ENCODE peak calls at places on chromosomes 7 and 10, in nine cellular contexts. M is occipital lobe; T is DMS 273 treated with DMSO at 0.1 percent for 48 hours; U is activated CD8-positive, alpha-beta T cell treated with anti-CD3 and anti-CD28 coated beads for 36 hours; N is choroid plexus epithelial cell; A is cortex of kidney; W is body of pancreas; D is astrocyte of the spinal cord; P is HTR-8/SVneo. G is an unnamed sample.

GRCh38 chr7:18974803-18975202 is 142.6 kb downstream of the TWIST1 start:
- DNase-seq in T (no peak), N (peak; percentile 61), P (peak; percentile 15), W (no peak), A (no peak), M (no peak), U (no peak), D (peak; percentile 57), G (peak; percentile 24)

GRCh38 chr10:776772-777171 is 87.3 kb upstream of the DIP2C start:
- DNase-seq in A (no peak), M (no peak), P (no peak), U (no peak), T (no peak), N (no peak), W (no peak), D (no peak), G (no peak)

GRCh38 chr10:64430690-64431323 is 909.6 kb downstream of the REEP3 start:
- DNase-seq in U (peak; percentile 2), P (no peak), W (no peak), A (no peak), N (peak; percentile 0), D (peak; percentile 1), M (no peak), T (peak; percentile 0), G (peak; percentile 14)

GRCh38 chr7:77395543-77395942 is 20.6 kb downstream of the GSAP start:
- DNase-seq in T (no peak), D (no peak), N (no peak), U (no peak), M (no peak), A (no peak), W (no peak), P (no peak), G (no peak)

GRCh38 chr7:84912993-84913635 is 273.7 kb downstream of the SEMA3D start:
- DNase-seq in M (no peak), W (no peak), D (no peak), A (no peak), U (no peak), T (no peak), P (no peak), N (peak; percentile 6), G (no peak)

GRCh38 chr7:68313806-68314205 is 1284.5 kb upstream of the AUTS2 start:
- DNase-seq in P (no peak), W (no peak), N (no peak), U (no peak), A (no peak), M (no peak), D (no peak), T (no peak), G (no peak)

GRCh38 chr10:35448687-35449662 is 112.7 kb downstream of the CCNY start:
- DNase-seq in P (no peak), M (no peak), A (no peak), U (no peak), T (no peak), D (no peak), N (peak; percentile 48), W (peak; percentile 39), G (no peak)

GRCh38 chr7:26735976-26736600 is 128.3 kb downstream of the SKAP2 start:
- DNase-seq in N (no peak), T (no peak), P (no peak), W (no peak), D (no peak), M (no peak), A (no peak), U (no peak), G (no peak)

GRCh38 chr10:71740069-71740468 is 20.5 kb upstream of the C10orf105 start:
- DNase-seq in A (no peak), N (peak; percentile 61), D (no peak), W (no peak), M (no peak), U (no peak), P (no peak), T (peak; percentile 5), G (no peak)

G was measured in brain microvascular endothelial cell.